ENCODE peak calls at places on chromosomes 5 and 9, in ten cellular contexts. D is Peyer's patch, F is ovary, C is HFFc6, Q is natural killer cell, R is PC-3, B is right atrium auricular region, T is neural progenitor cell, O is breast epithelium, S is neural crest cell. Z is an unnamed sample.

GRCh38 chr5:114191441-114191840 is 170.4 kb upstream of the KCNN2 start:
- DNase-seq in Q (no peak), D (no peak), F (no peak), C (peak; percentile 28), O (no peak), R (no peak), T (no peak), B (no peak), S (no peak), Z (no peak)

GRCh38 chr5:65812648-65813047 is 90.6 kb downstream of the NLN start:
- DNase-seq in B (no peak), C (no peak), O (no peak), D (no peak), T (no peak), R (peak; percentile 49), F (no peak), S (no peak), Q (no peak), Z (no peak)

GRCh38 chr5:62720036-62720441 is 141.4 kb downstream of the LRRC70 start:
- DNase-seq in D (no peak), R (peak; percentile 41), Q (no peak), O (no peak), T (peak; percentile 69), C (peak; percentile 23), B (no peak), S (peak; percentile 2), F (no peak), Z (peak; percentile 44)

GRCh38 chr9:33329117-33329563 is 38.8 kb downstream of the NFX1 start:
- DNase-seq in F (no peak), O (peak; percentile 69), B (peak; percentile 60), T (no peak), C (peak; percentile 98), D (peak; percentile 58), R (peak; percentile 98), Q (no peak), S (no peak), Z (no peak)

GRCh38 chr5:39713224-39713911 is 288.6 kb upstream of the DAB2 start:
- DNase-seq in D (no peak), F (no peak), S (no peak), C (no peak), Q (no peak), O (no peak), R (peak; percentile 93), T (no peak), B (no peak), Z (no peak)

GRCh38 chr9:124716795-124717194 is 54.3 kb downstream of the NR6A1 start:
- DNase-seq in C (peak; percentile 81), D (no peak), R (peak; percentile 62), T (no peak), Q (no peak), F (no peak), B (no peak), S (no peak), O (no peak), Z (no peak)

GRCh38 chr5:2996687-2997086 is 245.2 kb upstream of the IRX2 start:
- DNase-seq in B (peak; percentile 43), R (no peak), S (no peak), F (no peak), D (no peak), T (no peak), C (no peak), O (no peak), Q (no peak), Z (no peak)

GRCh38 chr9:131707677-131708612 is 31.9 kb downstream of the RAPGEF1 start:
- DNase-seq in F (no peak), R (peak; percentile 46), O (no peak), Q (peak; percentile 29), D (peak; percentile 73), S (no peak), B (peak; percentile 91), C (peak; percentile 82), T (no peak), Z (no peak)

GRCh38 chr5:78611161-78611605 is 37.4 kb downstream of the LHFPL2 start:
- DNase-seq in C (no peak), T (peak; percentile 55), Q (no peak), D (no peak), B (no peak), F (no peak), S (no peak), O (no peak), R (no peak), Z (no peak)

GRCh38 chr9:127690735-127691134 is 16.1 kb upstream of the CFAP157 start:
- DNase-seq in C (no peak), S (no peak), F (no peak), B (no peak), D (no peak), T (no peak), Q (no peak), R (no peak), O (no peak), Z (no peak)

GRCh38 chr5:31415009-31415923 is 116.6 kb downstream of the DROSHA start:
- DNase-seq in B (no peak), R (no peak), D (no peak), O (no peak), F (no peak), Q (no peak), T (no peak), C (no peak), S (no peak), Z (no peak)

GRCh38 chr5:10695055-10695649 is 65.9 kb downstream of the DAP start:
- DNase-seq in F (peak; percentile 60), R (peak; percentile 96), O (peak; percentile 80), C (peak; percentile 71), D (peak; percentile 75), T (peak; percentile 72), B (peak; percentile 79), S (peak; percentile 53), Q (no peak), Z (peak; percentile 73)

GRCh38 chr9:3746296-3747275 is 220.8 kb upstream of the RFX3 start:
- DNase-seq in T (no peak), S (no peak), D (no peak), O (no peak), C (peak; percentile 82), B (no peak), Q (no peak), R (peak; percentile 91), F (no peak), Z (no peak)

GRCh38 chr5:103234239-103234975 is 24.2 kb upstream of the MACIR start:
- DNase-seq in T (no peak), S (no peak), R (peak; percentile 25), C (peak; percentile 12), D (no peak), F (no peak), O (no peak), Q (no peak), B (no peak), Z (no peak)

GRCh38 chr9:112130347-112130746 is 44.8 kb downstream of the SUSD1 start:
- DNase-seq in C (no peak), S (no peak), O (no peak), D (no peak), Q (no peak), R (no peak), B (no peak), F (no peak), T (no peak), Z (no peak)

GRCh38 chr9:32351845-32352244 is 32.6 kb upstream of the ACO1 start:
- DNase-seq in B (no peak), Q (no peak), T (peak; percentile 66), D (no peak), R (peak; percentile 18), O (no peak), S (no peak), C (no peak), F (no peak), Z (no peak)

GRCh38 chr5:157689942-157690689 is 18.8 kb downstream of the C5orf52 start:
- DNase-seq in R (no peak), B (peak; percentile 51), T (no peak), D (no peak), O (no peak), C (no peak), S (no peak), Q (no peak), F (no peak), Z (peak; percentile 56)
- TF ChIP-seq CTCF in R (peak; percentile 18), B (no peak), T (no peak), D (no peak), O (no peak), C (peak; percentile 38), S (no peak), Q (no peak), F (no peak), Z (peak; percentile 32)

DNA sequence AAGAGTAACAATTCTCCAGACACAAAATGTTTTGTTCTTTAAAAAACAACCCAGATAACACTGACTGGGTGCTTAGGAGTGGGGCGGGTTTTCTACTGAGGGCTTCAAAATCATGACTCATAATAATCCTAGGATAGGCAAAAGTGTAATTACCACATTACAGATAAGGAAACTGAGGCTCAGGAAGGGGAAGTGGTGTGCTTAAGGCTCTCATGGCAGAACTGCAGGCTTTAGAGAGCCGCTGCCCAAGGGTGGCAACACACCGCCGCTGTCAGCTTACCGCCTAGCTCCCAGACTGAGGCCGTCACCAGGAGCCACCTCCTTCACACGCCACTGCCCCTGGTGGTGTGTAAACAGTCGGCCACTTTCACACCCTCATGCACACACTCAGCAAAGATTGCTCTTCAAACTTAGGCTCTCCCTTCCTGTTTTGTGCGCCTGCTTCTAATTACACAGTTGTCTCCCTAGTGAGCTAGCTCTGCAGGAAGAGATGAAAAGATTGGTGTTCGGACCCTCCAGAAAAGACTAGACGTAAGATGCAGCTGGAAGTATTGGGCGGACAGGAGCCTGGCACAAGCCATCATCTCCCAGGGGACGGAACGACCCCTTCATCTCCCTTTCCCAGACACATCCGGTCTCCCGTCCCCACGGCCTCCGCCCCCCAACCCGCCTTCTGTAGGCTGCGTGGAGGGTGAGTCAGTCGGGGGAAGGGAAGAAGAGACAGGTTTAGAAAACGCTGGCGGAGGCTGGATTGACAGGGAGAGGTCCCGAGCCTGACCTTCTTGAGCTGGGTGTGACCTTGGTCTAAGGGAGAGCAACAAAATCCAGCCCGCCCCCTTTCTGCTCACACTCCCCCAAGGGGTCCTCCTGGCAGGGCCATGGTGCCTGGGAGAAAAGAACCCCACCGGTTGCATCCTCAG is 162.7 kb downstream of the SYK start:
- DNase-seq in T (no peak), C (no peak), F (peak; percentile 20), R (no peak), Q (no peak), D (no peak), B (no peak), O (no peak), S (peak; percentile 3), Z (peak; percentile 38)
- TF ChIP-seq CTCF in T (no peak), C (no peak), F (no peak), R (no peak), Q (no peak), D (no peak), B (no peak), O (no peak), S (no peak), Z (no peak)

GRCh38 chr5:142012792-142013388 is at the start of gene GNPDA1:
- DNase-seq in O (peak; percentile 76), T (peak; percentile 76), C (peak; percentile 54), F (peak; percentile 80), B (peak; percentile 86), R (peak; percentile 77), S (peak; percentile 51), D (peak; percentile 91), Q (peak; percentile 80), Z (peak; percentile 88)
- TF ChIP-seq CTCF in O (no peak), T (no peak), C (no peak), F (no peak), B (no peak), R (no peak), S (peak; percentile 36), D (peak; percentile 48), Q (no peak), Z (peak; percentile 20)

DNA sequence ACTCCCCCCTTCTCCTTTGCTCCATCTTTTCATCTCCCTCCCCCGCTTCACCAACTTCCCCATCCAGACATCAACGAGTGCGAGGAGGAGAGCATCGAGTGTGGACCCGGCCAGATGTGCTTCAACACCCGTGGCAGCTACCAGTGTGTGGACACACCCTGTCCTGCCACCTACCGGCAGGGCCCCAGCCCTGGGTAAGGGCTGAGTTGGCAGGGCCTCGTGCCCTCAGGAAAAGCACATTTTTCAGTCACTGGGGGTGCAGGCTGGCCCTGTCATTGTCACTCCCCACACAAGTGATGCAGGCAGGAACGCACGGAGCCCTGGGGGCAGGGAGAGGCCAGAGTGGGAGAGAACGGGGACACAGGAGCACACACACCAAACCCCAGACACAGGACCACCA is 12.4 kb upstream of the ASS1 start:
- DNase-seq in O (no peak), C (no peak), R (peak; percentile 25), T (no peak), B (no peak), F (no peak), D (peak; percentile 55), Q (no peak), S (no peak), Z (no peak)
- TF ChIP-seq CTCF in O (no peak), C (peak; percentile 46), R (peak; percentile 48), T (no peak), B (no peak), F (no peak), D (peak; percentile 38), Q (no peak), S (no peak), Z (no peak)